ENCODE peak calls at places on chromosomes 2 and 18, in six cellular contexts. I is PC-3, E is ovary, Z is tibial nerve, A is psoas muscle, K is fibroblast of lung. N is an unnamed sample.

GRCh38 chr18:27040796-27041195 is 144.3 kb downstream of the CHST9 start:
- DNase-seq in I (no peak), E (no peak), Z (no peak), A (no peak), K (no peak), N (no peak)

GRCh38 chr2:177148477-177149154 is 64.0 kb upstream of the HNRNPA3 start:
- DNase-seq in I (peak), E (peak), Z (peak), A (peak), K (peak), N (peak)

GRCh38 chr2:17122887-17123501 is 395.2 kb downstream of the RAD51AP2 start:
- DNase-seq in I (no peak), E (no peak), Z (no peak), A (no peak), K (no peak), N (no peak)

GRCh38 chr2:24920813-24921441 is 890 bp upstream of the ADCY3 start:
- DNase-seq in I (peak), E (peak), Z (no peak), A (no peak), K (no peak), N (no peak)

GRCh38 chr2:196271786-196272185 is 100.4 kb upstream of the STK17B start:
- DNase-seq in I (no peak), E (no peak), Z (no peak), A (no peak), K (no peak), N (no peak)

GRCh38 chr2:118014492-118014824 is 588 bp upstream of the CCDC93 start:
- DNase-seq in I (no peak), E (no peak), Z (no peak), A (no peak), K (no peak), N (no peak)

GRCh38 chr18:2979027-2979570 is 33.8 kb downstream of the LPIN2 start:
- DNase-seq in I (no peak), E (no peak), Z (no peak), A (no peak), K (peak), N (no peak)

GRCh38 chr2:70140978-70141753 is 49.7 kb downstream of the C2orf42 start:
- DNase-seq in I (peak), E (peak), Z (peak), A (peak), K (peak), N (peak)

GRCh38 chr2:23436346-23437099 is 51.5 kb downstream of the KLHL29 start:
- DNase-seq in I (peak), E (no peak), Z (no peak), A (no peak), K (peak), N (no peak)

GRCh38 chr18:50836521-50836957 is 16.7 kb upstream of the MRO start:
- DNase-seq in I (peak), E (no peak), Z (no peak), A (no peak), K (peak), N (peak)

GRCh38 chr2:237616373-237617304 is 10.7 kb upstream of the LRRFIP1 start:
- DNase-seq in I (peak), E (no peak), Z (no peak), A (no peak), K (peak), N (no peak)

GRCh38 chr2:63840081-63840784 is 1.5 kb upstream of the UGP2 start:
- DNase-seq in I (peak), E (no peak), Z (peak), A (no peak), K (no peak), N (peak)

GRCh38 chr2:236971919-236972381 is 113.7 kb upstream of the COPS8 start:
- DNase-seq in I (no peak), E (no peak), Z (no peak), A (peak), K (no peak), N (no peak)

GRCh38 chr2:120465989-120466703 is 120.2 kb downstream of the INHBB start:
- DNase-seq in I (no peak), E (peak), Z (no peak), A (no peak), K (no peak), N (no peak)

GRCh38 chr18:31591113-31591512 is 564 bp upstream of the TTR start:
- DNase-seq in I (no peak), E (no peak), Z (no peak), A (no peak), K (no peak), N (no peak)

GRCh38 chr2:232315049-232315922 is 63.3 kb upstream of the ALPP start:
- DNase-seq in I (peak), E (no peak), Z (peak), A (peak), K (peak), N (peak)

GRCh38 chr2:167689444-167689843 is 558.0 kb downstream of the STK39 start:
- DNase-seq in I (peak), E (no peak), Z (no peak), A (no peak), K (no peak), N (no peak)

GRCh38 chr2:191636586-191636985 is 41.4 kb upstream of the NABP1 start:
- DNase-seq in I (no peak), E (no peak), Z (no peak), A (no peak), K (no peak), N (no peak)

GRCh38 chr2:7692657-7693161 is 775.5 kb downstream of the RNF144A start:
- DNase-seq in I (peak), E (no peak), Z (peak), A (peak), K (peak), N (peak)

GRCh38 chr2:220785181-220785580 is 786.9 kb downstream of the EPHA4 start:
- DNase-seq in I (peak), E (no peak), Z (no peak), A (no peak), K (no peak), N (no peak)

GRCh38 chr2:231104115-231104713 is 20.6 kb downstream of the HTR2B start:
- DNase-seq in I (peak), E (peak), Z (peak), A (peak), K (peak), N (peak)

GRCh38 chr2:234287650-234288049 is 209.2 kb downstream of the ARL4C start:
- DNase-seq in I (no peak), E (no peak), Z (no peak), A (no peak), K (no peak), N (no peak)

GRCh38 chr2:54041135-54041534 is 70.3 kb upstream of the PSME4 start:
- DNase-seq in I (peak), E (no peak), Z (no peak), A (no peak), K (peak), N (no peak)

GRCh38 chr18:3035635-3036034 is 22.7 kb upstream of the LPIN2 start:
- DNase-seq in I (no peak), E (no peak), Z (no peak), A (no peak), K (no peak), N (no peak)

GRCh38 chr2:163692081-163692480 is 43.7 kb downstream of the FIGN start:
- DNase-seq in I (no peak), E (no peak), Z (no peak), A (no peak), K (peak), N (no peak)

GRCh38 chr2:66555511-66556324 is 120.8 kb downstream of the MEIS1 start:
- DNase-seq in I (no peak), E (peak), Z (no peak), A (no peak), K (peak), N (no peak)

GRCh38 chr2:66550826-66551225 is 115.9 kb downstream of the MEIS1 start:
- DNase-seq in I (peak), E (no peak), Z (no peak), A (no peak), K (no peak), N (peak)

GRCh38 chr2:66559672-66560071 is 124.7 kb downstream of the MEIS1 start:
- DNase-seq in I (peak), E (no peak), Z (no peak), A (no peak), K (no peak), N (no peak)

GRCh38 chr2:66553370-66553769 is 118.4 kb downstream of the MEIS1 start:
- DNase-seq in I (peak), E (peak), Z (peak), A (peak), K (no peak), N (no peak)

DNA sequence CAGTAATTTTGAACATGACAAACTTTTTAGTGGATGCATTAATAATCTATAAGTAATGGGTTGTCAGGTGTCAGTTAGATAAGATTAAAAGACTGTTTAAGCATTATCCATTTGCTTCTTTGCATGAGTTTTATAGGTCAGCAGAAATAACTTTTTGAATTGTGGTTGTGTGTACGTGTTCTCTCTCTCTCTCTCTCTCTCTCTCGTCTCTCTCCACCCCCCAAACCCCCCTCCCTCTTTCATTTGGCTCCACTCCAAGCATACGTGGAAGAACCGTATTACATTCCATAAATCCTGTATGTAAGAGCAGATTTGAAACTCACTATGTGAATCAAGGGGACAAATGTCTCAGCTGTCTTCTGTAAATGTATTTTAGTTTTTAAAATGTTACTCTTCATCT is 120.2 kb downstream of the MEIS1 start:
- DNase-seq in I (no peak), E (no peak), Z (no peak), A (no peak), K (peak), N (no peak)
- H3K27ac ChIP-seq in I (no peak), E (no peak), Z (peak), A (peak), K (peak), N (no peak)

DNA sequence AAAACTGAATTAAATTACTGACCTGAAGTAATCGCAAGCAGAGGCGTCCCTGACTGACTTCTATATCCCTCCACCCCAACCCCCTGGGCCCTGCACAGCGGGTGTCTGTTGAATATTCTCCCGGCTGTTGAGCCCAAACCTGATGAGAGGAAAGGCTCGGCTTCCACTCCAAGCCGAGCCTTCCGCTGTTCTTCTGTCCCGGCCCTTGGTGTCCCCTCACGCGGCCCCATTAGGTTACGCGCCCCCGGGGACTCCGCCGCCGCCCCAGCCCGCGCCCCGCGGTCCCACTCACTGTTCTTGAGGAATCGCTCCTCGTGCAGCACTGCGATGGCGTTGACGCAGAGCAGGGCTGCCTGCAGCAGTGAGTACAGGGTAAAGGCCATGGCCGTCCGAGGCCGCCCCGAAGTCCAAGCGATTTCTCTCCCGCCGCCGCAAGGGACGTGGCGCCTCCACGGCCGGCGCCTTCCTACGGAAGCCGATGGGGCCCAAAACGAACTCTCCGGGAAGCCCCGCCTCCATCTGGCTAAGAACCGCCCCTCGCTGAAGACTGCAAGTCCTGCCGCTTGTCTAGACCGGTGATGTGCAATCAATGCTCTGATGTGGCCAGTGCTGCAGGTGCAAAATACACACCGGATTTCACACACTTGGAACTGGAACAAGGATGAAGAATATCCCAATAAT is at the start of gene IER3IP1:
- DNase-seq in I (peak), E (peak), Z (peak), A (peak), K (peak), N (peak)
- TF ChIP-seq CTCF in I (no peak), E (no peak), Z (no peak), A (peak), K (no peak), N (no peak)

GRCh38 chr2:3280197-3280596 is 97.4 kb downstream of the EIPR1 start:
- DNase-seq in I (no peak), E (peak), Z (no peak), A (no peak), K (no peak), N (no peak)

GRCh38 chr2:3278521-3279218 is 98.9 kb downstream of the EIPR1 start:
- DNase-seq in I (no peak), E (peak), Z (no peak), A (no peak), K (no peak), N (no peak)

GRCh38 chr2:3282056-3282998 is 95.3 kb downstream of the EIPR1 start:
- DNase-seq in I (peak), E (peak), Z (no peak), A (peak), K (peak), N (peak)

GRCh38 chr2:3279236-3279960 is 98.2 kb downstream of the EIPR1 start:
- DNase-seq in I (no peak), E (peak), Z (no peak), A (no peak), K (no peak), N (no peak)

DNA sequence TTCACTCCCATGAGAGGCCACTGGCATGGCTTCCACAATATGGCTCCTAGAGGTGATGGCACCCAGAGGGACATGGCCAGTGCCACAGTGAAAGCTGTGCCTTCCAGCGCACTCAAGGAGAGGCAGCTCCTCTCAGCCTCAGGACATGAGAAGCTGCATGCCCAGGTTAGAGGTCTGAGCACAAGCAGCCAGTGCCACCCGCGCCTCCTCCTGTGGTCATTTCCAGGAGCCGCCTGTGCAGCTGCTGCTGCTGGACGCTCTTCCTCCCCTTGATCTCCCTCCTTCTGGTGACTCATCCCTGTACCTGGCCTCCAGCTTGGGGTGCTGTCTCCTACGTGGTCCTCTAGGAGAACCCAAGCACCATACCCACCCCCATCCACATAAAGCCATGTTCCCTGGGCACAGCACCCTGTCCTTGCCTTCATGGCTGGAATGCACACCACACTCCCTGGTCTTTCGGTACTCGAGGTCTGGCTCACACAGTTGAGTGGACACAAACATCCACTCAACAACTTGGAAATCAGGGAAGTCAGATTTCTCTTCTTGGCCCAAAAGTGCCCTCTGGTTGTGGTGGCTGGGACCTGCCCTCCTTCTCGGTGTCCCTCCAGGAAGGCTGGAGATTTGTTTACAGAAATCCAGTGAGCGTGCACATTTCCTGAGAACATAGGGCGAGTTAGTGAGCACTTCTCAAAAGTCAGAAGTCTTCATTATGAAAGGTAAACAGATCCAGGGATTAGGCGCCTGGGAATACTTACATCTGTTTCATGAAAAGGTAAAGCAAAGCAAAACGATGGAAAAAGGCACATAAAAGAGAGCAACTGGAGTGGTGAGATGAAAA is 96.7 kb downstream of the EIPR1 start:
- DNase-seq in I (no peak), E (no peak), Z (no peak), A (no peak), K (no peak), N (no peak)
- H3K27ac ChIP-seq in I (no peak), E (no peak), Z (no peak), A (no peak), K (no peak), N (no peak)

GRCh38 chr18:7666195-7666776 is 99.2 kb downstream of the PTPRM start:
- DNase-seq in I (no peak), E (no peak), Z (no peak), A (no peak), K (no peak), N (no peak)
- TF ChIP-seq CTCF in I (no peak), E (no peak), Z (no peak), A (no peak), K (no peak), N (no peak)

N was measured in RWPE1.